ENCODE peak calls at places on chromosomes 2 and 18, in six cellular contexts. F, M, U, G, Z and J are unnamed samples.
A peak's percentile ranks its signal among the peaks of the same experiment; 100 is the strongest.

GRCh38 chr18:58315739-58316215 is 271.8 kb downstream of the NEDD4L start:
- DNase-seq in Z (no peak), U (no peak), F (no peak), M (no peak), G (no peak), J (no peak)

GRCh38 chr18:76428396-76429261 is 66.4 kb downstream of the ZNF516 start:
- DNase-seq in Z (no peak), M (no peak), G (peak; percentile 63), U (no peak), F (no peak), J (no peak)

GRCh38 chr2:2237563-2237962 is 93.5 kb downstream of the MYT1L start:
- DNase-seq in G (no peak), M (no peak), U (no peak), Z (no peak), F (no peak), J (no peak)

GRCh38 chr2:223093436-223093839 is 41.4 kb downstream of the KCNE4 start:
- DNase-seq in M (peak; percentile 24), F (no peak), Z (no peak), U (no peak), G (no peak), J (no peak)

GRCh38 chr2:60565472-60565871 is 12.0 kb upstream of the BCL11A start:
- DNase-seq in M (peak; percentile 12), Z (no peak), F (no peak), G (no peak), U (peak; percentile 66), J (no peak)

GRCh38 chr2:204108301-204108700 is 171.7 kb downstream of the ICOS start:
- DNase-seq in F (peak; percentile 22), G (no peak), U (peak; percentile 53), M (no peak), Z (peak; percentile 45), J (no peak)

GRCh38 chr2:197779261-197779660 is 5.9 kb downstream of the BOLL start:
- DNase-seq in G (no peak), U (no peak), F (no peak), M (no peak), Z (no peak), J (no peak)

GRCh38 chr2:85709385-85709784 is 15.2 kb downstream of the GNLY start:
- DNase-seq in Z (no peak), M (no peak), G (no peak), F (no peak), U (no peak), J (no peak)

GRCh38 chr2:67476808-67477790 is 80.0 kb downstream of the ETAA1 start:
- DNase-seq in Z (no peak), F (no peak), G (peak; percentile 64), U (peak; percentile 62), M (peak; percentile 15), J (no peak)

GRCh38 chr2:152706477-152707020 is 10.7 kb downstream of the PRPF40A start:
- DNase-seq in Z (no peak), G (no peak), U (no peak), M (no peak), F (no peak), J (no peak)
- H3K9me3 ChIP-seq in Z (no peaks in the 10 kb centered on the region), G (no peaks in the 10 kb centered on the region), U (no peaks in the 10 kb centered on the region), M (no peaks in the 10 kb centered on the region), F (no peaks in the 10 kb centered on the region), J (no peaks in the 10 kb centered on the region)

DNA sequence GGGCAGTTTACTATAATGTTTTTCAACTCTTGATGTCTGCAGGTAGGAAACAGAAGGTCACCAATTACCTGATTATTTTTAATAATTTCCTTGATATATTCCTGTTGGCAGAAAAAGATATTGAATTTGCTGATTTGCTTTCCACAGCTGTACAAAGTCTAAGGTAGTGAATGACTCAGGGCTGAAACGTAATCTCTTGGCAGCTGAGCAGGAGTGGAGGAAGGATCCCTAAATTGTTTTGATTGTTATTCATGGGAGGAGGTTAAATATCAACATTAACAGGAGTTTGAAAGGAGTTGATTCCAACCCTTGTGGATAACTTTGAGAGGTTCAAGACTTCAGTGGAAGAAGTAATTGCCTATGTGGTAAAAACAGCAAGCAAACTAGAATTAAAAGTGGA is 345.2 kb upstream of the SLC8A1 start:
- DNase-seq in Z (no peak), G (no peak), M (no peak), F (no peak), U (no peak), J (no peak)
- H3K9me3 ChIP-seq in Z (no peaks in the 10 kb centered on the region), G (no peaks in the 10 kb centered on the region), M (no peaks in the 10 kb centered on the region), F (no peaks in the 10 kb centered on the region), U (no peaks in the 10 kb centered on the region), J (no peaks in the 10 kb centered on the region)

GRCh38 chr2:144091622-144092021 is 428.3 kb downstream of the ZEB2 start:
- DNase-seq in U (no peak), F (no peak), G (no peak), M (no peak), Z (no peak), J (no peak)

GRCh38 chr2:144099340-144099739 is 420.6 kb downstream of the ZEB2 start:
- DNase-seq in G (no peak), F (no peak), U (no peak), Z (no peak), M (no peak), J (no peak)

GRCh38 chr2:144096531-144096930 is 423.4 kb downstream of the ZEB2 start:
- DNase-seq in U (no peak), Z (no peak), G (no peak), M (no peak), F (no peak), J (no peak)

GRCh38 chr2:144097440-144098225 is 422.3 kb downstream of the ZEB2 start:
- DNase-seq in M (no peak), Z (no peak), U (no peak), F (no peak), G (no peak), J (no peak)

GRCh38 chr2:144094408-144095151 is 425.3 kb downstream of the ZEB2 start:
- DNase-seq in U (no peak), G (no peak), F (no peak), Z (no peak), M (no peak), J (no peak)
- H3K9me3 ChIP-seq in U (no peaks in the 10 kb centered on the region), G (no peaks in the 10 kb centered on the region), F (no peaks in the 10 kb centered on the region), Z (no peaks in the 10 kb centered on the region), M (no peaks in the 10 kb centered on the region), J (peaks cover 9% of the 10 kb centered on the region)

GRCh38 chr18:72273025-72273424 is 271.1 kb downstream of the CBLN2 start:
- DNase-seq in M (no peak), G (no peak), Z (no peak), F (no peak), U (no peak), J (no peak)
- H3K9me3 ChIP-seq in M (no peaks in the 10 kb centered on the region), G (no peaks in the 10 kb centered on the region), Z (no peaks in the 10 kb centered on the region), F (no peaks in the 10 kb centered on the region), U (no peaks in the 10 kb centered on the region), J (peaks cover 3% of the 10 kb centered on the region)

GRCh38 chr2:229257980-229258379 is 13.1 kb downstream of the PID1 start:
- DNase-seq in M (no peak), G (peak; percentile 69), U (no peak), Z (no peak), F (no peak), J (no peak)
- H3K9me3 ChIP-seq in M (no peaks in the 10 kb centered on the region), G (no peaks in the 10 kb centered on the region), U (no peaks in the 10 kb centered on the region), Z (no peaks in the 10 kb centered on the region), F (no peaks in the 10 kb centered on the region), J (peaks cover 3% of the 10 kb centered on the region)

DNA sequence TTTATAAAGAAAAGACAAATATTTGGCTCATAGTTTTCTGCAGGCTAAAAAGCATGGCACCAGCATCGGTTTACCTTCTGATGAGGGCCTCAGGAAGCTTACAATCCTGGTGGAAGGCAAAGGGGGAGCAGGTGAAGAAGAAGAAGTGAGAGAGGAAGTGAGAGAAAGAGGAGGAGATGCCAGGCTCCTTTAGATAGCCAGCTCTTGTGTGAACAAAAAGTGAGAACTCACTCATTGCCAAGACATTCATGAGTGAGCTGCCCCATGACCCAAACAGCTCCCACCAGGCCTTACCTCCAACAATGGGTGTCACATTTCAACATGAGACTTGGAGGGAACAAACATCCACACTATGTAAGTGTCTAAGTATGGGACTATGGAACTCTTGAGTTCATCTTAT is 14.3 kb downstream of the CCDC150 start:
- DNase-seq in G (no peak), Z (no peak), F (no peak), U (no peak), M (no peak), J (no peak)
- H3K9me3 ChIP-seq in G (peaks cover 4% of the 10 kb centered on the region), Z (peaks cover 15% of the 10 kb centered on the region), F (peaks cover 10% of the 10 kb centered on the region), U (peaks cover 5% of the 10 kb centered on the region), M (no peaks in the 10 kb centered on the region), J (peaks cover 4% of the 10 kb centered on the region)

DNA sequence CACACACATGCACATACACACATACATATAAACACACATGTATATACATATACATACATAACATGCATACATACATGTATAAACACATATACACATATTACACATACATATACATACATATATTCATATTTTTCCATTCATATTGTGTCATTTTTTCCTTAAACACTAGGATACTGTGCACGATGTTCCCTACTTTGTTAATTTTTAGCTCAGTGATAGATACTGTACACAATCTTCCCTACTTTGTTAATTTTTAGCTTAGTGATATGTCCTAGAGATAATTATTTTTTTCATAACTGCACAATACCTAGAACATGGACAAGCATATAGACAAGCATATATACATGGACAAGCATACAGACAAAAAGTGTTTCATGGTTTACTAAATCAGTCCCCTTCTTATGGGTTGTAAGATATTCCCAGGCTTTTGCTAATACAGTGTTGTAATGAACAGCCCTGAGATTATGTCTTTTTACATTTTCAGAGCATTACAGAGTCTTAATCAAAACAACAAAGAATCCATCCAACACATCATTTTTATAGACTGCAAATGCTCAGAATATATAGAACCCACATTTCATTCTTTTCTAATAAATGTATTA is 75.6 kb downstream of the PID1 start:
- DNase-seq in G (no peak), M (no peak), F (no peak), Z (no peak), U (no peak), J (no peak)
- H3K9me3 ChIP-seq in G (no peaks in the 10 kb centered on the region), M (no peaks in the 10 kb centered on the region), F (no peaks in the 10 kb centered on the region), Z (no peaks in the 10 kb centered on the region), U (no peaks in the 10 kb centered on the region), J (no peaks in the 10 kb centered on the region)

GRCh38 chr18:55764382-55764781 is 176.4 kb upstream of the TCF4 start:
- DNase-seq in U (peak; percentile 41), Z (no peak), M (no peak), F (no peak), G (no peak), J (no peak)

GRCh38 chr18:55763805-55764204 is 175.8 kb upstream of the TCF4 start:
- DNase-seq in F (no peak), Z (no peak), U (no peak), M (no peak), G (no peak), J (no peak)

GRCh38 chr18:55762424-55762823 is 174.4 kb upstream of the TCF4 start:
- DNase-seq in F (no peak), Z (no peak), M (no peak), U (no peak), G (no peak), J (no peak)

GRCh38 chr18:55763298-55763697 is 175.3 kb upstream of the TCF4 start:
- DNase-seq in U (peak; percentile 59), G (no peak), Z (no peak), F (no peak), M (no peak), J (no peak)

GRCh38 chr18:55768255-55768654 is 180.3 kb upstream of the TCF4 start:
- DNase-seq in M (no peak), F (no peak), G (no peak), Z (no peak), U (no peak), J (no peak)
- H3K9me3 ChIP-seq in M (no peaks in the 10 kb centered on the region), F (no peaks in the 10 kb centered on the region), G (no peaks in the 10 kb centered on the region), Z (no peaks in the 10 kb centered on the region), U (no peaks in the 10 kb centered on the region), J (no peaks in the 10 kb centered on the region)

DNA sequence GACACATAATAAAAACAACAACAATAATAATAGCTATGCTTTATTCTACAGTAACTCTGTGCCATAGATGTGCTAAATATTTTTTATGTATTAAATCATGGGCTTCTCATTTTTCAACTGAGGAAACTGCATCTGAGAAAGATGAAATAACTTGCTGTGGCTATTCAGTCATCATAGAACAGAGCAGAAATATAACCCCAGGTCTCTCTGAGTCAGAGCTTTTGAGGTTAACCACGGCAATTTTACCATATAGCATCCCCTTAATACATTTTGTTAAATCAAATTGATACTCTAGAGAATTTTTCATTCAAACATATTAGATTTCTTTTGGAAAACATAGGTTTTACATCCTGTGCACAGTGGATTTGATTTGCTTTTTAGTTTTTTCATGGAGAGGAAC is 586.6 kb upstream of the KLHL29 start:
- DNase-seq in Z (no peak), G (no peak), F (no peak), U (no peak), M (no peak), J (no peak)
- H3K9me3 ChIP-seq in Z (no peaks in the 10 kb centered on the region), G (no peaks in the 10 kb centered on the region), F (no peaks in the 10 kb centered on the region), U (no peaks in the 10 kb centered on the region), M (no peaks in the 10 kb centered on the region), J (no peaks in the 10 kb centered on the region)